ENCODE peak calls at places on chromosomes 2 and 18, in five cellular contexts. L is adrenal gland, Y is tibial nerve, W is stomach, J is uterus. F is an unnamed sample.

GRCh38 chr2:109185338-109185737 is 56.3 kb downstream of the SH3RF3 start:
- DNase-seq in L (peak; percentile 69), Y (no peak), W (no peak), J (no peak), F (peak; percentile 32)

GRCh38 chr18:13227910-13228309 is 9.3 kb downstream of the LDLRAD4 start:
- DNase-seq in L (no peak), Y (no peak), W (no peak), J (no peak), F (no peak)

GRCh38 chr2:216596234-216596985 is 36.8 kb upstream of the IGFBP2 start:
- DNase-seq in L (no peak), Y (peak; percentile 41), W (no peak), J (no peak), F (no peak)

GRCh38 chr2:71936076-71937030 is 211.3 kb downstream of the CYP26B1 start:
- DNase-seq in L (no peak), Y (no peak), W (no peak), J (no peak), F (no peak)

GRCh38 chr18:79139206-79139605 is 70.0 kb downstream of the ATP9B start:
- DNase-seq in L (no peak), Y (no peak), W (no peak), J (no peak), F (no peak)

GRCh38 chr2:138177693-138178092 is 213.4 kb downstream of the HNMT start:
- DNase-seq in L (no peak), Y (no peak), W (no peak), J (no peak), F (no peak)

GRCh38 chr2:134621939-134622705 is 96.7 kb downstream of the TMEM163 start:
- DNase-seq in L (no peak), Y (no peak), W (no peak), J (no peak), F (no peak)

GRCh38 chr2:72933207-72933606 is 15.9 kb downstream of the EMX1 start:
- DNase-seq in L (no peak), Y (no peak), W (no peak), J (no peak), F (no peak)

GRCh38 chr2:195683174-195683573 is 26.1 kb downstream of the SLC39A10 start:
- DNase-seq in L (no peak), Y (no peak), W (no peak), J (no peak), F (no peak)

GRCh38 chr2:55425449-55425848 is 5.8 kb upstream of the CCDC88A start:
- DNase-seq in L (no peak), Y (no peak), W (no peak), J (no peak), F (no peak)

GRCh38 chr18:59659486-59660187 is 37.6 kb downstream of the CCBE1 start:
- DNase-seq in L (no peak), Y (no peak), W (no peak), J (no peak), F (no peak)

GRCh38 chr2:67650292-67651133 is 253.4 kb downstream of the ETAA1 start:
- DNase-seq in L (peak; percentile 87), Y (peak; percentile 76), W (peak; percentile 47), J (peak; percentile 94), F (peak; percentile 84)

GRCh38 chr2:128389521-128389920 is 70.9 kb upstream of the HS6ST1 start:
- DNase-seq in L (no peak), Y (no peak), W (no peak), J (no peak), F (no peak)

GRCh38 chr2:88919087-88919738 is 227.7 kb downstream of the RPIA start:
- DNase-seq in L (no peak), Y (peak; percentile 11), W (no peak), J (no peak), F (no peak)

GRCh38 chr2:240200230-240201051 is 60.0 kb upstream of the OTOS start:
- DNase-seq in L (no peak), Y (no peak), W (no peak), J (no peak), F (peak; percentile 53)

GRCh38 chr2:137168564-137168963 is 403.2 kb downstream of the THSD7B start:
- DNase-seq in L (peak; percentile 22), Y (no peak), W (no peak), J (no peak), F (no peak)

GRCh38 chr2:57453929-57454328 is 592.7 kb upstream of the VRK2 start:
- DNase-seq in L (no peak), Y (no peak), W (no peak), J (no peak), F (no peak)

GRCh38 chr2:235807347-235807746 is 313.5 kb downstream of the AGAP1 start:
- DNase-seq in L (no peak), Y (no peak), W (no peak), J (no peak), F (no peak)

GRCh38 chr2:189674374-189675112 is at the start of gene ANKAR:
- DNase-seq in L (peak; percentile 91), Y (peak; percentile 76), W (peak; percentile 91), J (peak; percentile 91), F (peak; percentile 95)

GRCh38 chr2:208373460-208374089 is 33.0 kb upstream of the PTH2R start:
- DNase-seq in L (peak; percentile 35), Y (peak; percentile 41), W (no peak), J (no peak), F (peak; percentile 23)

GRCh38 chr2:11535899-11536344 is 2.1 kb downstream of the GREB1 start:
- DNase-seq in L (no peak), Y (no peak), W (no peak), J (no peak), F (no peak)

GRCh38 chr18:35610089-35610488 is 28.5 kb downstream of the GALNT1 start:
- DNase-seq in L (no peak), Y (no peak), W (no peak), J (no peak), F (no peak)

GRCh38 chr2:3285901-3286645 is 91.5 kb downstream of the EIPR1 start:
- DNase-seq in L (no peak), Y (no peak), W (peak; percentile 21), J (no peak), F (no peak)

GRCh38 chr2:136167721-136168470 is 49.9 kb upstream of the CXCR4 start:
- DNase-seq in L (no peak), Y (no peak), W (no peak), J (no peak), F (no peak)

GRCh38 chr18:73043231-73044000 is 175.6 kb upstream of the NETO1 start:
- DNase-seq in L (no peak), Y (no peak), W (no peak), J (no peak), F (no peak)

GRCh38 chr2:3185256-3185655 is 192.4 kb downstream of the EIPR1 start:
- DNase-seq in L (no peak), Y (no peak), W (no peak), J (no peak), F (no peak)

GRCh38 chr18:29651121-29651675 is 1391.3 kb downstream of the DSC3 start:
- DNase-seq in L (no peak), Y (no peak), W (no peak), J (no peak), F (no peak)

GRCh38 chr18:76958692-76959341 is 136.5 kb downstream of the ZNF236 start:
- DNase-seq in L (no peak), Y (no peak), W (peak; percentile 71), J (no peak), F (no peak)

DNA sequence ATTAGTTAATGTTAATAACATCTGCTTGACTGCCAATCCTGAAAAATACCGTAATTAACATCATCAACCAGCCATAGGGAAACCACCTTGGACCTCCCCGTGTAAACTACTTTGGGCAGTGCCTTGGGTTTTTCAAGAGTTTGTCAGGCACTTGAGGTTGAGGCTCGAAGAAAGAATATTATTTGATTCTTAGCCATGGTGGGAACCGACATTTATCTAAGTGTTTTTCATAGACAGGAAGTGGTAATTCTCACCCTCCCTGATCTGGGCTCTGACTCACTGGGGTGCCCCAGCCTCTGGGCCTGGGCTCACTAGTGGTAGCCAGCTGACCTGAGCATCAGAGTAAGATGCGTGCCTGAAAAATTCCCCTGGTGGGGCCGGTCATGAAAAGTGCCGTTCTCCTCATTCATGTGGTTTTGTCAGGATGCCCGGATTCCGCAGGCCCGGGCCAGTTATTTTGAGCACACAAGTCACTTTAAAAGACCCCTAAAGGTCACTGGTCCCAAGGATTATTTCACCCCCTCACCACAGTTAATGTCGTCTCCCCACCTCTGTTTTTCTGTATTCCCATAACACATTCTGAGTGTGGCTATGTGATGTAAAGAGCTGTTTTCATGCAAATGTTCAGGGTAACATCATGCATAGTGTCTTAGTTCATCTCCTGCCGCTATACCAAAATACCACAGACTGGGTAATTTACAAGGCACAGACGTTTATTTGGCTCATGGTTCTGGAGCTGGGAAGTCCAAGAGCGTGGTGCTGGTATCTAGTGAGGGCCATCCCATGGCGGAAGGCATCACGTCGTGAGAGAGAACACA is 21.6 kb upstream of the SPATA3 start:
- DNase-seq in L (no peak), Y (no peak), W (no peak), J (no peak), F (no peak)
- TF ChIP-seq POLR2A in L (no peak), Y (no peak), W (no peak), J (no peak), F (no peak)

DNA sequence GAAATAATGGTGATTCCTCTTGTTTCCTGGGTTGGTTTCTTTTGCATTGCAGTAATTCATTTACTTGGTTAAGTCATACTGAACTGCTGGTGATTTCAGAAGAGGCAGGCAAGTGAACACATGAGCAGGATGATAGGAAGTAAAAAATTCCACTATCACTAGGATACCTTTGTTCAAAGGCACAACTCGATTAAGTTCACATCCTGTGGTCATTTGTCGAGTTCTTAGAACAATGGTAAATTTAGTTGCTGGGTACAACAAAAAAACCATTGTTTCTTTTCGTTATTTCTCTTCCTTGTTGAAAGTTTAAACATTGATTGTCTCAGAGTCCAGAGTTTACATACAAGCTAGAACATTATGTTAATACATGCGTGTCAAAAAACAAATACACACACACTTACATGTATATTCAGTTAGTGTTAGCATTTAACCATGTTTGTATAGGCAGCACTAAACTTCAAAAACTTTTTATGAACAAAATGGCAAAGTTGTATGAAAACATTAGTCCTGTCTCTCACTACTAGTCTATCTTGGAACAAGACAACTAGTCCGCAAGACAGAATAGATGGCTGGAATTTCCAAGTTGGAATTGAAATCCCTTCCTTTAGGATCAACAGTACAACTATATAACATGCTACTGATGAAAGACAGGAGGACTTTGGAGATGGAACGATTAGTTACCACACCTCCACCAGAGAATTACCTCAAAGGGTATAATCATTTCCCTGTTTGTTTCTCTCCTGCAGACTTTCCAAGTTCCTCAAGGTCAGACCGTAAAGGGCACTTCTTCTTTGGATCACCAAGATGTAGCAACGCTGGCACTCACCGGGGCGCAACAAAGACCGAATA is 26.2 kb downstream of the STK39 start:
- DNase-seq in L (no peak), Y (no peak), W (no peak), J (no peak), F (no peak)
- H3K27ac ChIP-seq in L (no peak overlapping the region), Y (no peak overlapping the region), W (peak overlapping the region; percentile 39), J (no peak overlapping the region), F (no peak overlapping the region)

GRCh38 chr2:114139542-114139941 is 249.7 kb downstream of the ACTR3 start:
- DNase-seq in L (no peak), Y (no peak), W (no peak), J (no peak), F (no peak)
- H3K36me3 ChIP-seq in L (no peaks in the 10 kb centered on the region), Y (no peaks in the 10 kb centered on the region), W (no peaks in the 10 kb centered on the region), J (no peaks in the 10 kb centered on the region), F (no peaks in the 10 kb centered on the region)

GRCh38 chr2:206442854-206443734 is at the start of gene ADAM23:
- DNase-seq in L (peak; percentile 59), Y (no peak), W (no peak), J (peak; percentile 63), F (peak; percentile 62)
- TF ChIP-seq POLR2A in L (no peak), Y (no peak), W (no peak), J (no peak), F (no peak)

F was measured in ovary.